ENCODE peak calls at places on chromosomes 4 and X, in ten cellular contexts. A is heart left ventricle; Y is stimulated activated CD4-positive, alpha-beta T cell treated with anti-CD3 and anti-CD28 coated beads, Interleukin-1b, Interleukin-23, amount 100 ng/mL, for 1 hour; G is H54; Z is GM23338; O is T-helper 2 cell; X is kidney; V is SK-N-SH; R is LoVo; N is stimulated activated naive B cell treated with anti-CD40 and anti-IgM and Interleukin-4, amounts not matched to agents 10 μg/mL and 1 μg/mL and 100 μg/mL, for 72 hours. H is an unnamed sample.

GRCh38 chr4:118865091-118865708 is 23.5 kb upstream of the SYNPO2 start:
- DNase-seq in A (no peak), Y (no peak), G (no peak), Z (peak; percentile 80), O (no peak), X (no peak), V (peak; percentile 62), R (peak; percentile 67), N (no peak), H (peak; percentile 53)

GRCh38 chrX:140274761-140275525 is 229.9 kb downstream of the SOX3 start:
- DNase-seq in A (no peak), Y (no peak), G (peak; percentile 5), Z (peak; percentile 36), O (no peak), X (no peak), V (no peak), R (no peak), N (no peak), H (peak; percentile 89)

GRCh38 chr4:18192901-18193300 is 171.3 kb upstream of the LCORL start:
- DNase-seq in A (no peak), Y (no peak), G (no peak), Z (no peak), O (no peak), X (no peak), V (no peak), R (no peak), N (no peak), H (no peak)

GRCh38 chrX:12956704-12957541 is 18.0 kb upstream of the TMSB4X start:
- DNase-seq in A (no peak), Y (no peak), G (no peak), Z (peak; percentile 41), O (no peak), X (no peak), V (peak; percentile 4), R (peak; percentile 36), N (peak; percentile 74), H (peak; percentile 61)

GRCh38 chr4:173917255-173917960 is 366.1 kb downstream of the FBXO8 start:
- DNase-seq in A (no peak), Y (no peak), G (peak; percentile 4), Z (peak; percentile 37), O (no peak), X (no peak), V (no peak), R (no peak), N (no peak), H (peak; percentile 73)

GRCh38 chrX:65528705-65529340 is 5.8 kb downstream of the LAS1L start:
- DNase-seq in A (no peak), Y (no peak), G (peak; percentile 27), Z (peak; percentile 64), O (peak; percentile 28), X (no peak), V (peak; percentile 74), R (peak; percentile 9), N (peak; percentile 20), H (no peak)

GRCh38 chrX:23952984-23953907 is 45.4 kb downstream of the CXorf58 start:
- DNase-seq in A (no peak), Y (no peak), G (no peak), Z (peak; percentile 43), O (no peak), X (no peak), V (no peak), R (no peak), N (peak; percentile 17), H (no peak)

GRCh38 chrX:53714580-53715335 is 28.2 kb upstream of the HUWE1 start:
- DNase-seq in A (no peak), Y (no peak), G (no peak), Z (peak; percentile 15), O (no peak), X (no peak), V (no peak), R (no peak), N (peak; percentile 61), H (peak; percentile 54)

GRCh38 chrX:72396117-72396516 is 90.4 kb upstream of the CITED1 start:
- DNase-seq in A (no peak), Y (no peak), G (no peak), Z (no peak), O (no peak), X (no peak), V (no peak), R (no peak), N (no peak), H (no peak)

GRCh38 chr4:146243141-146243882 is 29.0 kb downstream of the REELD1 start:
- DNase-seq in A (peak; percentile 65), Y (no peak), G (no peak), Z (peak; percentile 76), O (peak; percentile 26), X (peak; percentile 78), V (no peak), R (no peak), N (peak; percentile 76), H (peak; percentile 17)

GRCh38 chr4:168139336-168139735 is 47.0 kb downstream of the ANXA10 start:
- DNase-seq in A (no peak), Y (no peak), G (no peak), Z (no peak), O (no peak), X (no peak), V (no peak), R (no peak), N (no peak), H (peak; percentile 85)

GRCh38 chr4:105620640-105621323 is 68.4 kb downstream of the ARHGEF38 start:
- DNase-seq in A (peak; percentile 44), Y (no peak), G (peak; percentile 19), Z (no peak), O (no peak), X (no peak), V (no peak), R (peak; percentile 18), N (no peak), H (peak; percentile 92)